ENCODE peak calls at places on chromosomes 13 and 19, in nine cellular contexts. V is heart left ventricle, P is cardiac fibroblast, E is endothelial cell, M is adrenal gland, L is neural crest cell, H is IMR-90, C is progenitor cell of endocrine pancreas, N is cardiac muscle cell. D is an unnamed sample.

GRCh38 chr13:73077867-73078266 is 19.1 kb downstream of the KLF5 start:
- DNase-seq in V (no peak), P (no peak), E (no peak), M (no peak), L (no peak), H (no peak), C (no peak), N (no peak), D (no peak)

GRCh38 chr13:25080773-25081172 is 15.2 kb upstream of the PABPC3 start:
- DNase-seq in V (no peak), P (no peak), E (no peak), M (no peak), L (no peak), H (no peak), C (no peak), N (no peak), D (no peak)

GRCh38 chr19:35904312-35905068 is 2.2 kb downstream of the HCST start:
- DNase-seq in V (no peak), P (no peak), E (no peak), M (no peak), L (no peak), H (no peak), C (no peak), N (no peak), D (no peak)

GRCh38 chr19:33129901-33130300 is 2.0 kb upstream of the WDR88 start:
- DNase-seq in V (no peak), P (no peak), E (no peak), M (no peak), L (no peak), H (no peak), C (no peak), N (no peak), D (no peak)

GRCh38 chr19:35471946-35472345 is 18.3 kb downstream of the KRTDAP start:
- DNase-seq in V (no peak), P (no peak), E (no peak), M (no peak), L (no peak), H (no peak), C (no peak), N (no peak), D (no peak)

GRCh38 chr19:16836906-16837362 is 7.7 kb downstream of the SIN3B start:
- DNase-seq in V (no peak), P (no peak), E (no peak), M (no peak), L (no peak), H (no peak), C (no peak), N (no peak), D (no peak)

GRCh38 chr13:37446503-37446902 is 152.1 kb downstream of the POSTN start:
- DNase-seq in V (no peak), P (peak; percentile 90), E (no peak), M (no peak), L (no peak), H (peak; percentile 93), C (no peak), N (peak; percentile 86), D (no peak)

GRCh38 chr13:112958127-112958989 is 10.7 kb upstream of the MCF2L start:
- DNase-seq in V (no peak), P (no peak), E (no peak), M (no peak), L (no peak), H (no peak), C (no peak), N (no peak), D (no peak)

GRCh38 chr19:29111581-29111980 is 101.4 kb downstream of the UQCRFS1 start:
- DNase-seq in V (no peak), P (no peak), E (no peak), M (no peak), L (no peak), H (no peak), C (no peak), N (no peak), D (no peak)

GRCh38 chr19:58562126-58563033 is 4.0 kb upstream of the UBE2M start:
- DNase-seq in V (no peak), P (peak; percentile 46), E (peak; percentile 35), M (no peak), L (no peak), H (peak; percentile 39), C (no peak), N (peak; percentile 61), D (no peak)

GRCh38 chr19:49456351-49456750 is 3.3 kb downstream of the ALDH16A1 start:
- DNase-seq in V (no peak), P (peak; percentile 33), E (no peak), M (no peak), L (no peak), H (no peak), C (no peak), N (peak; percentile 13), D (no peak)

GRCh38 chr19:12843999-12844732 is 5.9 kb downstream of the MAST1 start:
- DNase-seq in V (no peak), P (no peak), E (no peak), M (no peak), L (no peak), H (no peak), C (no peak), N (no peak), D (no peak)

GRCh38 chr13:98576215-98576945 is 527 bp downstream of the STK24 start:
- DNase-seq in V (peak; percentile 74), P (peak; percentile 21), E (peak; percentile 57), M (peak; percentile 61), L (peak; percentile 19), H (no peak), C (peak; percentile 49), N (peak; percentile 39), D (no peak)

GRCh38 chr13:21583496-21583895 is 20.5 kb downstream of the MICU2 start:
- DNase-seq in V (no peak), P (peak; percentile 78), E (no peak), M (no peak), L (no peak), H (peak; percentile 66), C (no peak), N (peak; percentile 76), D (no peak)

GRCh38 chr13:111388851-111389500 is 68.5 kb downstream of the TEX29 start:
- DNase-seq in V (no peak), P (no peak), E (no peak), M (no peak), L (no peak), H (no peak), C (no peak), N (no peak), D (no peak)

GRCh38 chr13:81171065-81171647 is 830.2 kb upstream of the SPRY2 start:
- DNase-seq in V (no peak), P (peak; percentile 18), E (no peak), M (no peak), L (no peak), H (no peak), C (no peak), N (peak; percentile 32), D (no peak)

DNA sequence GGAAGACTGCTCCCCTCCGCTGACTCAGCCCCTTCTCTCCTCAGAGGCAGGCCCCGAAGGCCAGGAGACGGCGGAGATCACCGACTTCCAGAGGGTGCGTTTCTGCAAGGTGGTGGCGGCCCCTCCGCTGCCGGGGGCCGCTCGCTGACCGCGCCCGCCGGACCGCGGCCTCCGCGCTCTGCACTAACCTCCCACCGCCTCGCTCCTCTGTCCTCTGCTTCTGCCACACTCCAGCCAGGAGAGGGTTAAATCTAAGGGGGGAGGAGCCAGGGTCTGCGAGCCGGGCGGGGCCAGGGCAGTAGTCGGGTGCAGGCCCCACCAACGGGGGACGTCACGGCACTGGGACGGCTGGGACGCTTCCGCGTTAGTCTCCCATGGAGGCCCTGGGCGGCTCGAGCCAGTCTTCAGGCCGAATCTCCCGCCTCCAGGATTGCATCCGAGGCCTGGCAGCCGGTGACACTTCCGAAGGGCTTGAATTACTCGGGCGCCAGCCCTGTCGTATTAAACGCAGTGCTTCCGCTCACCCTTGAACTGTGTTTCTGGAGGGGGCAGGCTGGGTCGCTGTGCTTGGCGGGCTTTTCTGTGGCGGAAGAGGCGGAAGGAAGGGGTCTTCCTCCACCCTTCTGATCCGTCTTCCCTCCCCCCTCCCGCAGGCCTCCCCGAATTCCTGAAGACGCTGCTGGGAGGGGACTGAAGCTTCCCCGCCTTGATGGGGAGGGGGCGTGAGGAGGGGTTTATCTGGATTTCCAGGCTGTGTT is 1.2 kb upstream of the INAFM1 start:
- DNase-seq in V (peak; percentile 93), P (peak; percentile 96), E (peak; percentile 86), M (peak; percentile 96), L (peak; percentile 84), H (peak; percentile 90), C (peak; percentile 78), N (peak; percentile 97), D (peak; percentile 70)
- TF ChIP-seq CTCF in V (peak; percentile 9), P (no peak), E (no peak), M (no peak), L (no peak), H (peak; percentile 16), C (no peak), N (no peak), D (no peak)

GRCh38 chr13:30616927-30617314 is 799 bp upstream of the USPL1 start:
- DNase-seq in V (peak; percentile 83), P (peak; percentile 97), E (peak; percentile 47), M (peak; percentile 81), L (no peak), H (peak; percentile 89), C (peak; percentile 49), N (peak; percentile 93), D (peak; percentile 27)
- TF ChIP-seq CTCF in V (peak; percentile 26), P (no peak), E (no peak), M (no peak), L (no peak), H (no peak), C (no peak), N (no peak), D (no peak)

GRCh38 chr13:40341501-40341900 is 324.9 kb downstream of the FOXO1 start:
- DNase-seq in V (no peak), P (no peak), E (no peak), M (no peak), L (no peak), H (no peak), C (no peak), N (no peak), D (no peak)
- TF ChIP-seq CTCF in V (no peak), P (no peak), E (no peak), M (no peak), L (no peak), H (no peak), C (no peak), N (no peak), D (no peak)

GRCh38 chr19:56712609-56713008 is 41.1 kb upstream of the ZNF835 start:
- DNase-seq in V (no peak), P (no peak), E (no peak), M (no peak), L (no peak), H (no peak), C (no peak), N (no peak), D (no peak)

GRCh38 chr19:56705939-56706338 is 34.4 kb upstream of the ZNF835 start:
- DNase-seq in V (no peak), P (no peak), E (no peak), M (no peak), L (no peak), H (no peak), C (no peak), N (no peak), D (no peak)

GRCh38 chr19:56707821-56708220 is 36.3 kb upstream of the ZNF835 start:
- DNase-seq in V (no peak), P (no peak), E (no peak), M (no peak), L (no peak), H (no peak), C (no peak), N (no peak), D (no peak)

DNA sequence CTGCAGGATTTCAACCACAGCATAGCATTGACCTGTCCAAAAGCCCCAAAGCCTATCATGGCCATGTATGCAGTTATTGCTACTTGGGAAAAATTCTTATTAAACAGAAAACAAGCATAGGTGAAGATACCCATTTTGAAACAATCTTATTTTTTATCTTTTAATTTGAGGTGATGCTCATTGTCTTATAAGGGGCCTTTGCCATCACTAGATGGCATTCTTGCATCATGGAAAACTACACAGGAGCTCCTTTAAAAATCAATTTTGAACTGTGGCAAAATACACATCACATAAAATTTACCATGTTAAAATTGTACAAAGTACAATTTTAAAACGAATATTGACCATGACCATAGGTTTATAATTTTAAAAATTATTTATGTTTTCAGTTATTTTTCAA is 38.9 kb upstream of the ZNF835 start:
- DNase-seq in V (no peak), P (no peak), E (no peak), M (no peak), L (no peak), H (no peak), C (no peak), N (no peak), D (no peak)
- TF ChIP-seq CTCF in V (no peak), P (no peak), E (no peak), M (no peak), L (no peak), H (no peak), C (no peak), N (no peak), D (no peak)

D was measured in omental fat pad.